ENCODE peak calls at places on chromosomes 6 and 20, in four cellular contexts. B, R, H and I are unnamed samples.

GRCh38 chr6:113120577-113121285 is 736.4 kb upstream of the MARCKS start:
- DNase-seq in B (peak), R (peak), H (peak), I (no peak)

GRCh38 chr6:154229796-154230195 is 126.8 kb downstream of the IPCEF1 start:
- DNase-seq in B (no peak), R (no peak), H (no peak), I (no peak)

GRCh38 chr6:56359201-56359899 is 112.0 kb upstream of the COL21A1 start:
- DNase-seq in B (peak), R (peak), H (no peak), I (peak)

GRCh38 chr6:91506509-91506908 is 919.6 kb upstream of the MAP3K7 start:
- DNase-seq in B (no peak), R (no peak), H (no peak), I (no peak)

GRCh38 chr20:58832442-58832841 is 18.3 kb downstream of the GNAS-AS1 start:
- DNase-seq in B (no peak), R (no peak), H (no peak), I (no peak)

GRCh38 chr20:2690718-2691117 is 1.9 kb upstream of the EBF4 start:
- DNase-seq in B (no peak), R (no peak), H (no peak), I (no peak)

GRCh38 chr20:36856196-36856595 is 19.7 kb upstream of the TLDC2 start:
- DNase-seq in B (peak), R (no peak), H (no peak), I (no peak)

GRCh38 chr20:62507991-62508640 is 32.3 kb upstream of the GATA5 start:
- DNase-seq in B (no peak), R (no peak), H (no peak), I (no peak)

GRCh38 chr20:23272176-23273029 is 78.2 kb upstream of the NXT1 start:
- DNase-seq in B (no peak), R (no peak), H (no peak), I (no peak)

GRCh38 chr6:37994238-37994637 is 174.7 kb downstream of the ZFAND3 start:
- DNase-seq in B (peak), R (no peak), H (no peak), I (no peak)

GRCh38 chr20:37185681-37186080 is 6.3 kb upstream of the MROH8 start:
- DNase-seq in B (no peak), R (no peak), H (no peak), I (no peak)

GRCh38 chr6:34021001-34021838 is 124.7 kb downstream of the GRM4 start:
- DNase-seq in B (no peak), R (no peak), H (no peak), I (no peak)

GRCh38 chr20:6870559-6870958 is 103.1 kb downstream of the BMP2 start:
- DNase-seq in B (no peak), R (no peak), H (no peak), I (no peak)

GRCh38 chr6:127514396-127515227 is 4.5 kb downstream of the MTCL3 start:
- DNase-seq in B (peak), R (peak), H (no peak), I (peak)

GRCh38 chr6:102799051-102799450 is 1405.5 kb downstream of the GRIK2 start:
- DNase-seq in B (no peak), R (no peak), H (no peak), I (no peak)

GRCh38 chr6:16804007-16804303 is 42.7 kb upstream of the ATXN1 start:
- DNase-seq in B (peak), R (no peak), H (no peak), I (no peak)

GRCh38 chr20:24017160-24017761 is 28.7 kb upstream of the GGTLC1 start:
- DNase-seq in B (peak), R (no peak), H (no peak), I (no peak)

GRCh38 chr6:63537126-63537958 is 34.9 kb upstream of the LOC128125822 start:
- DNase-seq in B (peak), R (no peak), H (no peak), I (no peak)

GRCh38 chr6:41577865-41578713 is 31.9 kb downstream of the FOXP4 start:
- DNase-seq in B (peak), R (peak), H (no peak), I (no peak)

GRCh38 chr6:127291495-127291894 is 24.8 kb downstream of the RNF146 start:
- DNase-seq in B (peak), R (no peak), H (no peak), I (peak)

GRCh38 chr20:951384-952169 is 35.4 kb upstream of the ANGPT4 start:
- DNase-seq in B (no peak), R (no peak), H (no peak), I (no peak)

GRCh38 chr6:121614115-121614514 is 178.7 kb downstream of the GJA1 start:
- DNase-seq in B (peak), R (no peak), H (no peak), I (no peak)

GRCh38 chr6:112014483-112014882 is 39.4 kb upstream of the CCN6 start:
- DNase-seq in B (peak), R (peak), H (peak), I (no peak)

GRCh38 chr20:57748601-57749130 is 38.9 kb upstream of the PMEPA1 start:
- DNase-seq in B (peak), R (peak), H (peak), I (peak)

GRCh38 chr20:57749131-57749690 is 39.4 kb upstream of the PMEPA1 start:
- DNase-seq in B (no peak), R (no peak), H (no peak), I (no peak)

GRCh38 chr20:57746832-57747404 is 37.1 kb upstream of the PMEPA1 start:
- DNase-seq in B (no peak), R (no peak), H (no peak), I (no peak)

GRCh38 chr20:57746201-57746600 is 36.4 kb upstream of the PMEPA1 start:
- DNase-seq in B (no peak), R (no peak), H (no peak), I (no peak)

DNA sequence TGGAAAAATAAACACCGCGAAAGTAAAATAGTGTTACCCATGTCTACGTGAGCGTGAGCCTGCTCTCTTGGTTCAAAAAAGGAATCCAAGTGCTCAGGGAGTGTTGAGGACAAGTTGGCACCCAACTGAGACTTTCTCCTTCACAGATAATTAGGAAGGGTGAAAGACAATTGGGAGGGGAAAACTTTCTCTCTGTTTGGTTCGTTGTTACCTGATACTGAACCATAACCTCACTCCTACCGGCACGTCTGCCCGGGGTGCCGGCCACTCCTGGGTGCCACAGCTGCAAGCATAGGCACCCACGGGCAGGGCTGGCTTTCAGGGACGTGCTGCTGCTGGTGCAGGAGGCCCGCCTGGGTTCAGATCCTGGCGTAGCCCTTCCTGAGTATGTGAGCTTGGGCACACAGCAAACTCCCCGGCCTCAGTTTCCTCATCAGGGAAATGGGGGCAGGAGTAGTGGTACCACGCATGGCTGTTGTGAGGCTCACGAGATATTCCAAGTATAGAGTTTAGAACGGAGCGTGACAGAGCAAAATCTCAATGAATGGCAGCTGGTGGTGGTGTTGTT is 38.2 kb upstream of the PMEPA1 start:
- DNase-seq in B (no peak), R (no peak), H (no peak), I (no peak)
- TF ChIP-seq CTCF in B (no peak), R (no peak), H (no peak), I (no peak)

GRCh38 chr20:34956751-34957472 is 1.2 kb downstream of the MYH7B start:
- DNase-seq in B (no peak), R (no peak), H (no peak), I (no peak)

GRCh38 chr20:34953960-34954359 is 1.6 kb downstream of the GSS start:
- DNase-seq in B (no peak), R (no peak), H (no peak), I (no peak)

GRCh38 chr20:34954905-34955231 is 738 bp downstream of the GSS start:
- DNase-seq in B (no peak), R (peak), H (no peak), I (no peak)

GRCh38 chr20:34955232-34956040 is at the start of the genes GSS and MYH7B:
- DNase-seq in B (peak), R (peak), H (peak), I (peak)

DNA sequence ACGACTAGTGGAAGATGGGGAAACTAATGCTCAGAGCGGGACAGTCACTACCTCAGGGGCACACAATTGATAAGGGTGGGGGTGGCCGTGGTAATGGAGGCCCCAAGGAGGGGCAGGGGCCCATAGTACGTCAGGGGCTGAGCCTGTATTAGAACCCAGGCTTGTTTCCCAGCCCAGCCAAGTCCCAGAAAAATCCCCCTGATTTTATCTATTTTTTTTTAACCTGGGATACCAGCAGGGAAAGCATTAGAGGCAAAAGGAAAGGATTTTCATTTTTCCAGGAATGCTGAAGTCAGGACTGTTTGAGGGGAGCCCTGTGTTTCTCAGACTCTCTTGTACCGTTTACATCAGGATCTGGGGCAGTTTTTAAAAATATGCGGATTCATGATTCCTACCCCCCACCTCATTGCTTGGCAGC is 382 bp downstream of the MYH7B start:
- DNase-seq in B (no peak), R (no peak), H (no peak), I (no peak)
- TF ChIP-seq CTCF in B (no peak), R (no peak), H (no peak), I (no peak)

DNA sequence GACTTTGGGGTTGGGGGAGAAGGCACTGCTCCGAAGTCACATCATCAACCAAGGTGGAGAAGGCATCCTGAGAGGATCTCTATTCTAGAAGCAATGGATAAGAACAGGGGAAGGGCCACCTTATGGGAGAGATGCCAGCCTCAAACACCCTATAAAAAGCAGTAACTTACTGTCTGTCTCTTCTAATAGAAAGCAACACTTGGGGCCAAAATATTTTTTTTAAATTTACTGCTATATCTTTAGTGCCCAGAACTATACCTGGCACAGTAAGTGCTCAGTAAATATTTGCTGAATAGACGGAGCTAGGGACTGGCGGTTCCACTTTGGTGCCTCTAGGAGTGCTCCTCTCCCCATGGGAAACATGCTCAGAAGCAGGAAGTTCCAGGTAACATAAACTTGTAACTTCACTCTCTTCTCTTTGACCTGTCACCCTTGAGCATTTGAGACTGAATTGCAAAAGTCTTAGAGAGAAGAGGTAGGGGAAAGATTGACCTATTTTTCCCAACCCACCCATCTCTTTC is 807 bp upstream of the OTOR start:
- DNase-seq in B (no peak), R (no peak), H (no peak), I (no peak)
- TF ChIP-seq CTCF in B (no peak), R (no peak), H (no peak), I (no peak)

GRCh38 chr6:148183776-148184175 is 158.9 kb upstream of the SASH1 start:
- DNase-seq in B (no peak), R (no peak), H (no peak), I (no peak)

GRCh38 chr6:148177589-148178233 is 164.9 kb upstream of the SASH1 start:
- DNase-seq in B (peak), R (peak), H (no peak), I (peak)

GRCh38 chr6:148182378-148182777 is 160.3 kb upstream of the SASH1 start:
- DNase-seq in B (no peak), R (no peak), H (no peak), I (no peak)

GRCh38 chr6:148175511-148176188 is 167.0 kb upstream of the SASH1 start:
- DNase-seq in B (peak), R (peak), H (no peak), I (no peak)

DNA sequence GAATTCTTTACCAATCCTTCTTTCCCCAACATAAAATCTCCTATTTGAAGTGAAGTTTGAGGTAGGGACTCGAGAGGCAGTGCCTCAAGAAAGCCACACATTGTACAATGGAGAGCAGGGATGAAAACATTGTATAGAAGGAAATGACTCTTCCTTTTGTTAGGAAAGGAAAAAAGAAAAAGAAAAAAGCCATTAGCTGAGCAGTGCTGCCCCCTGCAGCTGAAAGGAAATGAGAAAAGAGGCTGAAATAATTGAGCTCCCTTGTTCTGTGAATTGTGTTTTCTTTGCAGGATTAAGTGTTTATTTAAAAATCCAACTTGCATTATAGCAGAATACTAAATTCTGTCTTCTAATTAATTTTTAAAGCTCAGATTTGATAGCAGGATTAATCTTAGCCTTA is 162.9 kb upstream of the SASH1 start:
- DNase-seq in B (peak), R (peak), H (no peak), I (no peak)
- TF ChIP-seq CTCF in B (peak), R (peak), H (peak), I (peak)

GRCh38 chr6:158793432-158793831 is 25.7 kb downstream of the EZR start:
- DNase-seq in B (peak), R (peak), H (no peak), I (no peak)
- TF ChIP-seq CTCF in B (peak), R (peak), H (peak), I (peak)

GRCh38 chr6:145139895-145140294 is 595.4 kb downstream of the EPM2A start:
- DNase-seq in B (no peak), R (no peak), H (no peak), I (no peak)
- TF ChIP-seq CTCF in B (no peak), R (no peak), H (no peak), I (no peak)

DNA sequence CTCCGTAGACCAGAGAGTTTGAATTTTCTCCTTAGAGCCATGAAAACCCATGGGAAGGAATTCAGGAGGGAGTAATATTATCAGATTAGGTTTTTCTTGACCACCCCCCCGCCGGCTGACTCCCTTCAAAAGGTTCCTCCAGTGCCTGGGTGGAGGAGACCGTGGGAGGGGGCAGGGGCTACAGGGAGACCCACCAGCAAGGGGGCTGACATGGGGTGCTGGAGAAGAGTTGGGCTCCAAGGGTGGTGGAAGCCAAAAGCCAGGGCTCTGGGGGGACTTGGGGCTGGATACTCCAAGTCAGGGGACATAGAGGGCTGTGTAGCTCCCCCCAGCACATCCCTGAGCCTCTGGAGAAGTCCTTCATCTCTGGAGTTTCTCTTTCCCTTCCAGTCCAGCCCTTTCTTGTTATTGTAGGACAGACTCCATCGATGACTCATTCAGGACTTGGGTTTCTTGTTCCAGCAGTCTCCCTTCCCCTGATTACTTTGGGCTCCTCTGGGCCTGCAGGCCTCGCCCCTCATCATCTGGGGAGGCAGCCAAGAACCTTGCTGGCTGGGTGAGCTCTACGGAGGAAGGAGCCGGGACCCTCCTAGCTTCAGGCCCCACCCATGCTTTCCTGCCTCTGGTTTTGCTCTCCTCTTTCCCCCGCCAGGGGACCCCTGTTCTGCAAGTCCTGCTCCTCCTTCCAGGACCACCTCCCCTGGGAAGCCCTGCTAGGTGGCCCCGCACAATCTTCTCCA is 10.5 kb upstream of the KIAA1755 start:
- DNase-seq in B (peak), R (peak), H (peak), I (no peak)
- TF ChIP-seq CTCF in B (peak), R (no peak), H (no peak), I (no peak)

GRCh38 chr20:45101333-45101850 is 465 bp upstream of the KCNS1 start:
- DNase-seq in B (no peak), R (no peak), H (no peak), I (no peak)
- TF ChIP-seq CTCF in B (no peak), R (no peak), H (no peak), I (no peak)

DNA sequence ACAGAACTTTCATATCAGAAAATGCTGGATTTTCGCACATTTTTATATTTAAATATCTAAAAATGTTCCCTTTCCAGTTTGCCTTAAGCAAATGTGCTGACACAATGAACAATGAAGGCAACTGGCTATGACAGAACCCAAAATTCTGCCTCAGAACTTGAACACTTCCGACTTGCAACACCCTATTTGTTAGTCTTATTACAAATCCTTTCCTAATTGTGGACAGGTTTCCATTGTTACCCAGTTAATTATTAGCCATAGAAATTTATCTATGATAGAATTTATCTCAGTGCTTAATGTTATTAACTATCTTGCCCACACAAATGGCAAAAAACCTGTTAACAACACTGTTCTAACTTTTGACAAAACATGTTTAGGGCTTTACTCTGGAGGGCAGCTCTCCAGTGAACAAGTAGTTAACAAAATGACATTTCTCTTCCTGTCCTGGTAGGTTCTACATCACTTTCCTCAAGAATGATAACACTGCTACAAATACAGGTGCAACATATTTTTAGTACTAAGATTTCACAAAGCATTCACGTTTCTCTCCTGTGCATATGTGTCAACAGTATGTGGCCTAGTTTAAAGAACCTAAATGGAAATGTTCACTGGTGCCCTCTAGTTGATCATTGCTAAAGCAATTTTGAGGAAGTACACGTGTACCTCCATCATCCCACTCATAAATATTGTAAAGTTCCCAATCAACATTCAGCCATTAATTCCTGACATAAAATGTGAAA is 58.4 kb downstream of the HIVEP2 start:
- DNase-seq in B (peak), R (peak), H (no peak), I (no peak)
- TF ChIP-seq CTCF in B (peak), R (peak), H (peak), I (peak)

DNA sequence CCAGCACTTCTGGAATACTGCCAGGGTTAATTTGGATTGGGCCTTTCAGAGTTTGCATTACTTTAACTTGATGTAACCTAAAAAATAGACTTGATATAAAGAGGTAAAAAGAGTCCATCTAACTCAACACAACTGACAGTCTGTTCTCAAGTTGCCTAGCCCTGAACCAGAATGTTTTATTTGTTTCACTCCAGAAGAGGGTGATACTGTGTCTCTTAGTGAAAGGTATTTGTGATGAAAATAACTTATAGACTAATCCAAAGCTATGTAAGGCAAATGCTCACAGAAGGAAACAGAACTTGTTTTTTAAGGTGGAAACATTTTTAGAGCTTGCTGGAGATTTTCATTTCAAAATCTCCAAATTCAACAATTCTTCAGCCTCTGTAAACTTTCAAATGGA is 469.1 kb upstream of the RUNX2 start:
- DNase-seq in B (peak), R (no peak), H (no peak), I (no peak)
- TF ChIP-seq CTCF in B (no peak), R (no peak), H (no peak), I (no peak)